ENCODE peak calls at places on chromosomes 5 and 9, in seven cellular contexts. O is BE2C, Y is epithelial cell of esophagus, T is left ventricle myocardium inferior, X is SJCRH30, F is A549, P is astrocyte. M is an unnamed sample.

GRCh38 chr9:98419260-98419603 is 163.8 kb upstream of the TBC1D2 start:
- DNase-seq in O (no peak), Y (no peak), T (no peak), X (no peak), F (no peak), P (no peak), M (no peak)

GRCh38 chr9:98867434-98868168 is 60.1 kb downstream of the GALNT12 start:
- DNase-seq in O (no peak), Y (no peak), T (peak; percentile 83), X (peak; percentile 82), F (peak; percentile 15), P (peak; percentile 87), M (no peak)

GRCh38 chr5:134568761-134569725 is 43.6 kb downstream of the JADE2 start:
- DNase-seq in O (peak; percentile 52), Y (no peak), T (peak; percentile 81), X (no peak), F (peak; percentile 50), P (no peak), M (no peak)

GRCh38 chr5:73218552-73219171 is 45.7 kb downstream of the TMEM174 start:
- DNase-seq in O (no peak), Y (peak; percentile 50), T (no peak), X (peak; percentile 24), F (peak; percentile 58), P (peak; percentile 41), M (no peak)

GRCh38 chr5:124732349-124732875 is 14.0 kb downstream of the ZNF608 start:
- DNase-seq in O (no peak), Y (no peak), T (no peak), X (no peak), F (no peak), P (no peak), M (no peak)

GRCh38 chr5:72498284-72498683 is 8.9 kb downstream of the ZNF366 start:
- DNase-seq in O (no peak), Y (peak; percentile 45), T (no peak), X (no peak), F (no peak), P (peak; percentile 68), M (peak; percentile 38)

GRCh38 chr5:37694867-37695266 is 145.0 kb downstream of the GDNF start:
- DNase-seq in O (no peak), Y (no peak), T (no peak), X (no peak), F (no peak), P (no peak), M (no peak)

GRCh38 chr9:113957778-113958430 is 81.8 kb downstream of the ZNF618 start:
- DNase-seq in O (no peak), Y (peak; percentile 80), T (no peak), X (peak; percentile 29), F (peak; percentile 37), P (peak; percentile 85), M (peak; percentile 80)

GRCh38 chr5:17219006-17219422 is 1.6 kb downstream of the BASP1 start:
- DNase-seq in O (peak; percentile 81), Y (no peak), T (no peak), X (no peak), F (peak; percentile 61), P (no peak), M (no peak)

GRCh38 chr5:94893404-94894145 is 275.1 kb downstream of the SLF1 start:
- DNase-seq in O (peak; percentile 12), Y (peak; percentile 19), T (no peak), X (peak; percentile 88), F (peak; percentile 12), P (peak; percentile 18), M (no peak)

GRCh38 chr9:136711751-136712689 is at the start of gene DIPK1B:
- DNase-seq in O (peak; percentile 67), Y (no peak), T (no peak), X (peak; percentile 52), F (no peak), P (no peak), M (no peak)

GRCh38 chr5:79508354-79508753 is 5.6 kb downstream of the HOMER1 start:
- DNase-seq in O (no peak), Y (no peak), T (no peak), X (no peak), F (no peak), P (no peak), M (no peak)

GRCh38 chr5:68711311-68712200 is 382.3 kb upstream of the SLC30A5 start:
- DNase-seq in O (no peak), Y (no peak), T (no peak), X (peak; percentile 34), F (no peak), P (no peak), M (no peak)

GRCh38 chr5:77259479-77259878 is 49.0 kb downstream of the PDE8B start:
- DNase-seq in O (no peak), Y (no peak), T (no peak), X (no peak), F (no peak), P (no peak), M (no peak)

GRCh38 chr9:2199999-2200796 is 185.1 kb downstream of the SMARCA2 start:
- DNase-seq in O (no peak), Y (no peak), T (no peak), X (peak; percentile 5), F (no peak), P (no peak), M (no peak)

GRCh38 chr5:87121315-87122170 is 146.1 kb upstream of the RASA1 start:
- DNase-seq in O (no peak), Y (peak; percentile 93), T (no peak), X (peak; percentile 78), F (peak; percentile 46), P (peak; percentile 92), M (peak; percentile 72)

GRCh38 chr5:13660072-13660471 is 284.4 kb downstream of the DNAH5 start:
- DNase-seq in O (no peak), Y (peak; percentile 39), T (no peak), X (no peak), F (peak; percentile 20), P (peak; percentile 7), M (peak; percentile 7)

GRCh38 chr5:77175235-77175634 is 35.2 kb upstream of the PDE8B start:
- DNase-seq in O (no peak), Y (no peak), T (no peak), X (no peak), F (no peak), P (no peak), M (no peak)

GRCh38 chr5:37730896-37731455 is 108.9 kb downstream of the GDNF start:
- DNase-seq in O (no peak), Y (no peak), T (no peak), X (no peak), F (no peak), P (no peak), M (no peak)

GRCh38 chr5:137190441-137190840 is 308.7 kb downstream of the SPOCK1 start:
- DNase-seq in O (no peak), Y (peak; percentile 28), T (no peak), X (no peak), F (no peak), P (peak; percentile 76), M (no peak)

GRCh38 chr5:111486055-111486454 is 26.3 kb downstream of the STARD4 start:
- DNase-seq in O (no peak), Y (no peak), T (no peak), X (no peak), F (no peak), P (no peak), M (no peak)

GRCh38 chr5:143403607-143404415 is at the start of gene NR3C1:
- DNase-seq in O (peak; percentile 64), Y (peak; percentile 81), T (peak; percentile 90), X (peak; percentile 87), F (peak; percentile 87), P (peak; percentile 69), M (no peak)

GRCh38 chr5:180170111-180170809 is 38.8 kb downstream of the RASGEF1C start:
- DNase-seq in O (no peak), Y (no peak), T (no peak), X (peak; percentile 80), F (no peak), P (no peak), M (no peak)

GRCh38 chr5:139278540-139279274 is 14.8 kb upstream of the MATR3 start:
- DNase-seq in O (no peak), Y (no peak), T (no peak), X (no peak), F (no peak), P (no peak), M (no peak)

GRCh38 chr5:139277171-139277570 is 16.4 kb upstream of the MATR3 start:
- DNase-seq in O (no peak), Y (no peak), T (no peak), X (no peak), F (no peak), P (no peak), M (no peak)

GRCh38 chr5:139273572-139274264 is 19.8 kb upstream of the MATR3 start:
- DNase-seq in O (peak; percentile 94), Y (peak; percentile 90), T (peak; percentile 88), X (peak; percentile 92), F (peak; percentile 89), P (peak; percentile 51), M (no peak)

GRCh38 chr5:139275536-139276297 is 17.8 kb upstream of the MATR3 start:
- DNase-seq in O (no peak), Y (peak; percentile 80), T (no peak), X (no peak), F (no peak), P (no peak), M (no peak)

DNA sequence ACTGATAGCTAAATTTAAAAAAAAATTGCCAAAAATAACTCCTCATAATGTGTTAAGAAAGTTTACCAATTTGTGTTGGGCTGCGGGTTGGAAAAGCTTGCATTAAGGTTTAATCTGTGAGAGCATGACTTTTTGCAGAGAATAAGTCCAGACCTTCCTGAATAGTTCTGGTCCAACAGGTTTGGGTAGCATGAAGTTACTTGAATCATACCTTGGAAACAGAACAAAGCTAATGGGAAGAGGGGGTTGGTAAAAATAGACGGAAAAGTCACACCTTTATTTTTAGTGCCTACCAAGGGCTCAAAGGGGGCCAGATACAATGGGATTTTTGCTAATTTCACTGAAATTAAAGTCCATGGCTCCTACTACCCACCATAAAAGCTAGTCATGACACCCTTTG is 17.1 kb upstream of the MATR3 start:
- DNase-seq in O (no peak), Y (peak; percentile 91), T (no peak), X (no peak), F (no peak), P (no peak), M (no peak)
- H3K4me3 ChIP-seq in O (peak overlapping the region; percentile 42), Y (peak overlapping the region; percentile 83), T (peak overlapping the region; percentile 3), X (no peak overlapping the region), F (peak overlapping the region; percentile 80), P (peak overlapping the region; percentile 32), M (peak overlapping the region; percentile 47)

GRCh38 chr9:89234636-89235035 is 56.0 kb upstream of the SHC3 start:
- DNase-seq in O (peak; percentile 77), Y (peak; percentile 4), T (no peak), X (no peak), F (peak; percentile 39), P (peak; percentile 33), M (no peak)
- H3K4me3 ChIP-seq in O (peak overlapping the region; percentile 79), Y (no peak overlapping the region), T (peak overlapping the region; percentile 49), X (no peak overlapping the region), F (peak overlapping the region; percentile 27), P (peak overlapping the region; percentile 53), M (peak overlapping the region; percentile 45)

GRCh38 chr5:141223112-141223783 is at the start of gene PCDHB14:
- DNase-seq in O (peak; percentile 55), Y (peak; percentile 25), T (no peak), X (peak; percentile 82), F (peak; percentile 36), P (peak; percentile 7), M (no peak)
- H3K4me3 ChIP-seq in O (peak within 1 kb of the TSS; percentile 45), Y (peak within 1 kb of the TSS; percentile 17), T (peak within 1 kb of the TSS; percentile 47), X (peak within 1 kb of the TSS; percentile 64), F (peak within 1 kb of the TSS; percentile 17), P (no peak within 1 kb of the TSS), M (peak within 1 kb of the TSS; percentile 1)

GRCh38 chr5:150023136-150023535 is 22.6 kb downstream of the HMGXB3 start:
- DNase-seq in O (no peak), Y (no peak), T (no peak), X (no peak), F (no peak), P (no peak), M (no peak)
- H3K4me3 ChIP-seq in O (no peak overlapping the region), Y (no peak overlapping the region), T (no peak overlapping the region), X (no peak overlapping the region), F (no peak overlapping the region), P (no peak overlapping the region), M (no peak overlapping the region)

GRCh38 chr9:115596743-115597080 is 478.8 kb upstream of the TNC start:
- DNase-seq in O (no peak), Y (no peak), T (no peak), X (no peak), F (no peak), P (peak; percentile 86), M (no peak)
- H3K4me3 ChIP-seq in O (no peak overlapping the region), Y (no peak overlapping the region), T (no peak overlapping the region), X (peak overlapping the region; percentile 44), F (no peak overlapping the region), P (peak overlapping the region; percentile 50), M (peak overlapping the region; percentile 35)